ENCODE peak calls at places on chromosomes 13 and 19, in five cellular contexts. Y is amygdala, J is breast epithelium, C is NB4, E is KBM-7. O is an unnamed sample.

GRCh38 chr19:976476-976875 is 7.7 kb upstream of the WDR18 start:
- DNase-seq in E (no peak), Y (no peak), J (no peak), C (no peak), O (no peak)

GRCh38 chr13:111314852-111315251 is 5.6 kb upstream of the TEX29 start:
- DNase-seq in Y (no peak), J (no peak), E (no peak), C (no peak), O (no peak)

GRCh38 chr19:16442386-16443276 is 29.1 kb downstream of the EPS15L1 start:
- DNase-seq in Y (no peak), C (no peak), J (no peak), E (no peak), O (peak)

GRCh38 chr19:35291916-35292315 is at the start of gene MAG:
- DNase-seq in C (no peak), E (no peak), Y (peak), J (no peak), O (no peak)

GRCh38 chr19:7874080-7874856 is at the start of gene PRR36:
- DNase-seq in C (no peak), J (peak), Y (no peak), E (peak), O (no peak)

GRCh38 chr13:81406639-81407292 is 1065.8 kb upstream of the SPRY2 start:
- DNase-seq in C (no peak), E (no peak), J (no peak), Y (no peak), O (no peak)

GRCh38 chr19:15320118-15320517 is 12.2 kb downstream of the BRD4 start:
- DNase-seq in C (no peak), E (no peak), Y (no peak), J (no peak), O (no peak)

GRCh38 chr19:48634424-48635262 is 2.5 kb downstream of the DBP start:
- DNase-seq in E (peak), Y (peak), J (peak), C (peak), O (peak)

GRCh38 chr13:41196011-41196410 is 1.6 kb upstream of the KBTBD7 start:
- DNase-seq in E (no peak), Y (no peak), J (no peak), C (no peak), O (no peak)

GRCh38 chr13:39676315-39676876 is 20.9 kb downstream of the COG6 start:
- DNase-seq in E (peak), C (peak), Y (no peak), J (no peak), O (peak)

GRCh38 chr13:51632643-51633357 is 48.5 kb downstream of the WDFY2 start:
- DNase-seq in J (peak), C (peak), E (no peak), Y (peak), O (no peak)

GRCh38 chr13:35598233-35598632 is 121.7 kb upstream of the MAB21L1 start:
- DNase-seq in J (no peak), E (no peak), C (no peak), Y (no peak), O (no peak)

GRCh38 chr19:48750771-48751504 is 1.5 kb downstream of the FUT1 start:
- DNase-seq in C (peak), Y (no peak), E (peak), J (no peak), O (no peak)

GRCh38 chr13:113410472-113411201 is 42.7 kb downstream of the ADPRHL1 start:
- DNase-seq in J (no peak), Y (no peak), C (peak), E (no peak), O (no peak)

GRCh38 chr19:13022859-13023636 is 27.8 kb downstream of the NFIX start:
- DNase-seq in E (peak), J (peak), C (peak), Y (peak), O (no peak)

GRCh38 chr19:31943778-31944177 is 401.6 kb upstream of the ZNF507 start:
- DNase-seq in J (no peak), Y (no peak), C (no peak), E (no peak), O (no peak)

GRCh38 chr13:107192289-107192688 is 624.4 kb upstream of the ARGLU1 start:
- DNase-seq in Y (no peak), E (no peak), J (no peak), C (no peak), O (no peak)

GRCh38 chr19:11296264-11296663 is 304 bp downstream of the TSPAN16 start:
- DNase-seq in Y (no peak), E (no peak), C (peak), J (peak), O (no peak)

GRCh38 chr13:33109801-33110200 is 93.6 kb downstream of the KL start:
- DNase-seq in C (no peak), Y (no peak), J (no peak), E (no peak), O (peak)

GRCh38 chr13:82480415-82480814 is 1401.9 kb downstream of the SLITRK1 start:
- DNase-seq in C (peak), J (no peak), E (no peak), Y (no peak), O (peak)